ENCODE peak calls at places on chromosome 9, in four cellular contexts. A, J, L and H are unnamed samples.

GRCh38 chr9:86795861-86796497 is 151.3 kb downstream of the GAS1 start:
- DNase-seq in A (peak), J (no peak), L (no peak), H (peak)

GRCh38 chr9:120236596-120236995 is 343.4 kb downstream of the CDK5RAP2 start:
- DNase-seq in A (no peak), J (no peak), L (no peak), H (no peak)

GRCh38 chr9:128005938-128006337 is 25.1 kb upstream of the EEIG1 start:
- DNase-seq in A (no peak), J (no peak), L (no peak), H (no peak)

GRCh38 chr9:122819791-122820489 is 8.4 kb downstream of the PDCL start:
- DNase-seq in A (no peak), J (no peak), L (no peak), H (no peak)

GRCh38 chr9:128192601-128193371 is 1.4 kb upstream of the CIZ1 start:
- DNase-seq in A (no peak), J (peak), L (no peak), H (peak)

GRCh38 chr9:121841771-121842611 is 190.6 kb downstream of the DAB2IP start:
- DNase-seq in A (no peak), J (no peak), L (no peak), H (no peak)

GRCh38 chr9:79629721-79630120 is 58.0 kb downstream of the TLE4 start:
- DNase-seq in A (no peak), J (no peak), L (no peak), H (no peak)

GRCh38 chr9:134396825-134397224 is 70.6 kb downstream of the RXRA start:
- DNase-seq in A (no peak), J (no peak), L (no peak), H (no peak)

GRCh38 chr9:68476889-68477288 is 63.8 kb downstream of the TMEM252 start:
- DNase-seq in A (no peak), J (no peak), L (no peak), H (no peak)

GRCh38 chr9:93223241-93224180 is 39.6 kb downstream of the WNK2 start:
- DNase-seq in A (peak), J (peak), L (no peak), H (peak)

GRCh38 chr9:87381050-87381711 is 116.5 kb upstream of the DAPK1 start:
- DNase-seq in A (peak), J (no peak), L (no peak), H (peak)

GRCh38 chr9:9556865-9557803 is 1055.7 kb downstream of the PTPRD start:
- DNase-seq in A (no peak), J (no peak), L (no peak), H (no peak)

GRCh38 chr9:112115109-112115508 is 60.0 kb downstream of the SUSD1 start:
- DNase-seq in A (no peak), J (no peak), L (no peak), H (no peak)

GRCh38 chr9:2802494-2802921 is 41.4 kb downstream of the PUM3 start:
- DNase-seq in A (peak), J (peak), L (no peak), H (no peak)

GRCh38 chr9:128550770-128551651 is 1.4 kb upstream of the SPTAN1 start:
- DNase-seq in A (no peak), J (no peak), L (no peak), H (no peak)

GRCh38 chr9:131410051-131410491 is 16.2 kb downstream of the PRRC2B start:
- DNase-seq in A (no peak), J (no peak), L (no peak), H (no peak)

GRCh38 chr9:105076729-105077128 is 148.8 kb upstream of the ABCA1 start:
- DNase-seq in A (no peak), J (no peak), L (no peak), H (no peak)

GRCh38 chr9:135073081-135073740 is 14.3 kb upstream of the OLFM1 start:
- DNase-seq in A (no peak), J (no peak), L (no peak), H (no peak)

GRCh38 chr9:14608521-14608920 is 84.7 kb downstream of the ZDHHC21 start:
- DNase-seq in A (no peak), J (no peak), L (no peak), H (no peak)

GRCh38 chr9:21817176-21817575 is 14.7 kb downstream of the MTAP start:
- DNase-seq in A (no peak), J (no peak), L (no peak), H (peak)

GRCh38 chr9:84216151-84216550 is 124.4 kb downstream of the SLC28A3 start:
- DNase-seq in A (no peak), J (no peak), L (no peak), H (no peak)

GRCh38 chr9:71681708-71682268 is 86.5 kb downstream of the CEMIP2 start:
- DNase-seq in A (peak), J (peak), L (no peak), H (no peak)

GRCh38 chr9:7509586-7509985 is 290.0 kb downstream of the DMAC1 start:
- DNase-seq in A (no peak), J (no peak), L (no peak), H (peak)

GRCh38 chr9:32966036-32966435 is 35.4 kb downstream of the APTX start:
- DNase-seq in A (no peak), J (no peak), L (no peak), H (no peak)

GRCh38 chr9:124840300-124840833 is 12.9 kb upstream of the WDR38 start:
- DNase-seq in A (no peak), J (no peak), L (no peak), H (no peak)

GRCh38 chr9:93862877-93863545 is 92.1 kb downstream of the BARX1 start:
- DNase-seq in A (no peak), J (no peak), L (no peak), H (no peak)

GRCh38 chr9:34559616-34560546 is 29.6 kb downstream of the CNTFR start:
- DNase-seq in A (no peak), J (peak), L (no peak), H (peak)

GRCh38 chr9:91948423-91949292 is 1.4 kb downstream of the ROR2 start:
- DNase-seq in A (no peak), J (peak), L (no peak), H (no peak)
- TF ChIP-seq CTCF in A (peak), J (no peak), L (no peak), H (no peak)

GRCh38 chr9:110116543-110116885 is 91.4 kb downstream of the C9orf152 start:
- DNase-seq in A (peak), J (peak), L (no peak), H (peak)
- H3K4me3 ChIP-seq in A (no peak), J (no peak), L (no peak), H (no peak)

GRCh38 chr9:137680445-137681358 is 61.9 kb downstream of the EHMT1 start:
- DNase-seq in A (no peak), J (no peak), L (no peak), H (no peak)
- TF ChIP-seq CTCF in A (no peak), J (no peak), L (no peak), H (no peak)

GRCh38 chr9:129891519-129891918 is 56.3 kb downstream of the USP20 start:
- DNase-seq in A (no peak), J (no peak), L (no peak), H (no peak)
- H3K4me3 ChIP-seq in A (no peak), J (no peak), L (peak), H (no peak)

DNA sequence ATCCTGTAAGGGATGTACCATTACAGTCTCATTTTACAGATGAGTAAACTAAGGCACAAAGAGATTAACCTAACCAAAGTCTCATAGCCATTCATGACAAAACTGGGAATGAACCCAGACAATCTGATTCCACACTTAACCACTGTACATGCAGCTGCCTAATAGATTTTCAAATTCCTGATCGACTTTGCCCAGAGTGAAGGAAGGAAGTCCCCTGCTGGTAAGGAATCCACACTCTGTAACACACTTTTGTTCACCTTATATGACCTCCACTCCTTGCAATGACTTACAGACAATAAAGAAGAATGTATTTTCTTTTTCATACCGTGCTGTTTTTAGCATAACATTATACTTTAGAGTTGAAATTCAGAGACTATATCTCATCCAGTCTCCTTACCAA is 31.3 kb upstream of the PLPP6 start:
- DNase-seq in A (no peak), J (no peak), L (no peak), H (no peak)
- TF ChIP-seq CTCF in A (peak), J (no peak), L (no peak), H (no peak)

DNA sequence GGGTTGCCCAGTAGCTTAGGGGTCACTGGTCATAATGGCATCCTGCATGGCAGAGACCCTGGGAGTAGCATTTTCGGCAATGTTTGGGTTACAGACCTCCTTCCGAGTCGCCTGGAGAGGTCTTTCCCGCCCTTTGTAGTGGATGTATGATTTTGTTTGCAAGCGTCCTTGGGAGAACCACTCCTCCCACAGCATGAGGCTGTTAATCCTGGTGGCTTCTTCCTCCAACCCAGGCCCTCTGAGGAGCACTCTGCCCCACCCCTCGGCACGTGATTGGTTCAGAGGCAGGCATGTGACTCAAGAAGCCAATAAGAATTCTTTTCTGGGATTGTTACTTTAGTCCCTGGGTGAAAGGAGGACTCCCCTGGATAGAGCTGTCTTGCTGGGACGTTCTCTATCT is 30.2 kb upstream of the GRHPR start:
- DNase-seq in A (no peak), J (no peak), L (no peak), H (no peak)
- H3K4me3 ChIP-seq in A (no peak), J (no peak), L (no peak), H (no peak)